ENCODE peak calls at places on chromosomes 11 and 22, in six cellular contexts. C is MG63; I is NCI-H510A treated with DMSO at 0.1 percent for 48 hours; N is NCI-H82; X is activated CD8-positive, alpha-beta memory T cell treated with anti-CD3 and anti-CD28 coated beads, Interleukin-2, amount 50 U/mL, for 4 hours; D is AG10803. R is an unnamed sample.

GRCh38 chr11:37353192-37353591 is 755.2 kb upstream of the RAG2 start:
- DNase-seq in I (no peak), D (no peak), X (no peak), C (no peak), N (no peak), R (no peak)

GRCh38 chr11:133904818-133905515 is 51.8 kb downstream of the IGSF9B start:
- DNase-seq in D (no peak), N (no peak), C (no peak), I (no peak), X (no peak), R (no peak)

GRCh38 chr11:1878134-1879031 is 13.3 kb downstream of the PRR33 start:
- DNase-seq in D (no peak), X (no peak), N (no peak), C (no peak), I (no peak), R (no peak)

GRCh38 chr22:27690596-27690995 is 111.0 kb downstream of the MN1 start:
- DNase-seq in X (no peak), I (no peak), C (no peak), D (no peak), N (no peak), R (no peak)

GRCh38 chr11:77081976-77082836 is 15.4 kb downstream of the CAPN5 start:
- DNase-seq in I (no peak), D (no peak), C (no peak), X (peak; percentile 11), N (no peak), R (peak; percentile 0)

GRCh38 chr11:1121343-1122331 is 36.1 kb upstream of the MUC5AC start:
- DNase-seq in N (no peak), I (no peak), D (no peak), X (peak; percentile 11), C (peak; percentile 67), R (no peak)

GRCh38 chr11:26946209-26946828 is 47.6 kb upstream of the FIBIN start:
- DNase-seq in X (no peak), N (no peak), I (no peak), C (no peak), D (peak; percentile 90), R (peak; percentile 14)

GRCh38 chr11:103807806-103808205 is 228.6 kb upstream of the DDI1 start:
- DNase-seq in N (peak; percentile 41), I (no peak), D (peak; percentile 38), C (no peak), X (no peak), R (no peak)

GRCh38 chr22:45102896-45103420 is 60.8 kb upstream of the NUP50 start:
- DNase-seq in D (no peak), N (no peak), I (no peak), X (no peak), C (no peak), R (no peak)

GRCh38 chr11:46594383-46594718 is 528 bp upstream of the AMBRA1 start:
- DNase-seq in I (no peak), X (no peak), C (no peak), N (no peak), D (no peak), R (no peak)

GRCh38 chr11:38900156-38900679 is 2302.2 kb upstream of the RAG2 start:
- DNase-seq in N (no peak), C (no peak), X (no peak), I (no peak), D (no peak), R (no peak)

GRCh38 chr22:47592791-47593190 is 830.3 kb downstream of the TBC1D22A start:
- DNase-seq in C (no peak), D (no peak), N (no peak), I (no peak), X (no peak), R (no peak)

GRCh38 chr11:71454470-71455113 is 1.6 kb downstream of the NADSYN1 start:
- DNase-seq in D (no peak), C (no peak), X (peak; percentile 41), N (no peak), I (peak; percentile 28), R (no peak)

GRCh38 chr11:94885581-94885980 is 87.8 kb downstream of the CWC15 start:
- DNase-seq in C (no peak), N (no peak), I (no peak), D (peak; percentile 15), X (no peak), R (no peak)

GRCh38 chr11:66559141-66559861 is 9.1 kb downstream of the CTSF start:
- DNase-seq in C (no peak), N (no peak), D (no peak), X (peak; percentile 35), I (no peak), R (peak; percentile 33)

GRCh38 chr11:47775240-47775869 is 8.2 kb upstream of the FNBP4 start:
- DNase-seq in X (no peak), N (peak; percentile 88), I (no peak), C (no peak), D (no peak), R (no peak)

GRCh38 chr11:62394825-62395538 is 23.9 kb upstream of the SCGB1A1 start:
- DNase-seq in X (peak; percentile 29), N (peak; percentile 85), D (peak; percentile 87), C (peak; percentile 81), I (peak; percentile 92), R (peak; percentile 73)

GRCh38 chr11:4531666-4532065 is 13.3 kb upstream of the OR52M1 start:
- DNase-seq in X (no peak), C (no peak), I (peak; percentile 25), D (no peak), N (no peak), R (no peak)

GRCh38 chr22:37462983-37463382 is 23.2 kb downstream of the MFNG start:
- DNase-seq in D (peak; percentile 23), I (no peak), C (no peak), X (no peak), N (no peak), R (peak; percentile 59)

GRCh38 chr11:112541140-112541901 is 280.7 kb upstream of the PLET1 start:
- DNase-seq in I (no peak), N (no peak), C (no peak), X (no peak), D (no peak), R (no peak)

GRCh38 chr22:25668437-25668836 is 73.6 kb upstream of the MYO18B start:
- DNase-seq in C (peak; percentile 36), D (peak; percentile 54), X (no peak), N (no peak), I (no peak), R (peak; percentile 4)

GRCh38 chr22:26464312-26464711 is 19.3 kb downstream of the HPS4 start:
- DNase-seq in C (no peak), D (peak; percentile 92), X (no peak), N (no peak), I (no peak), R (no peak)

GRCh38 chr11:131693756-131694155 is 323.3 kb downstream of the NTM start:
- DNase-seq in N (no peak), X (no peak), I (no peak), C (no peak), D (no peak), R (no peak)

GRCh38 chr11:118258410-118258809 is 5.7 kb downstream of the MPZL2 start:
- DNase-seq in I (no peak), D (no peak), X (no peak), C (no peak), N (peak; percentile 28), R (no peak)

R was measured in Daoy.